ENCODE peak calls at places on chromosomes 11 and 22, in seven cellular contexts. H, V, X, A, G, Z and O are unnamed samples.

GRCh38 chr11:35912883-35913614 is 30.8 kb upstream of the LDLRAD3 start:
- DNase-seq in A (no peak), H (no peak), V (no peak), X (no peak), Z (no peak), G (no peak), O (no peak)

GRCh38 chr22:42805016-42805997 is 51.8 kb downstream of the ARFGAP3 start:
- DNase-seq in V (no peak), X (no peak), G (peak), Z (no peak), A (no peak), H (no peak), O (no peak)

GRCh38 chr11:120929664-120930154 is 94.2 kb upstream of the TBCEL start:
- DNase-seq in G (peak), A (peak), H (peak), Z (no peak), X (no peak), V (no peak), O (no peak)

GRCh38 chr11:75203138-75203537 is 37.4 kb upstream of the TPBGL start:
- DNase-seq in H (no peak), V (no peak), A (no peak), G (no peak), Z (no peak), X (no peak), O (no peak)

GRCh38 chr11:14972581-14973490 is 685 bp upstream of the CALCA start:
- DNase-seq in A (no peak), V (no peak), X (no peak), H (no peak), G (no peak), Z (no peak), O (no peak)

GRCh38 chr22:32644252-32645100 is 157.0 kb upstream of the TIMP3 start:
- DNase-seq in Z (no peak), V (no peak), G (no peak), X (no peak), A (peak), H (peak), O (no peak)

GRCh38 chr22:29109853-29110252 is 37.0 kb downstream of the KREMEN1 start:
- DNase-seq in Z (no peak), G (no peak), H (peak), A (no peak), X (no peak), V (no peak), O (peak)

GRCh38 chr11:134532921-134533421 is 120.9 kb upstream of the B3GAT1 start:
- DNase-seq in Z (no peak), X (no peak), G (no peak), A (peak), V (no peak), H (no peak), O (no peak)

GRCh38 chr11:94132152-94132558 is 3.5 kb downstream of the PANX1 start:
- DNase-seq in G (no peak), X (no peak), Z (no peak), A (no peak), V (peak), H (peak), O (peak)

GRCh38 chr11:46120711-46121327 is 435 bp downstream of the PHF21A start:
- DNase-seq in A (peak), Z (peak), G (peak), V (peak), H (peak), X (no peak), O (no peak)

GRCh38 chr11:6249822-6250555 is 9.6 kb upstream of the CCKBR start:
- DNase-seq in A (no peak), V (peak), Z (no peak), X (no peak), H (peak), G (no peak), O (no peak)

GRCh38 chr22:41245917-41246499 is 5.3 kb upstream of the CHADL start:
- DNase-seq in Z (no peak), A (no peak), X (no peak), H (no peak), V (no peak), G (no peak), O (no peak)

GRCh38 chr22:50272103-50272782 is 2.1 kb upstream of the MAPK11 start:
- DNase-seq in Z (no peak), G (no peak), X (no peak), H (no peak), V (no peak), A (no peak), O (no peak)

GRCh38 chr11:63858628-63859550 is 20.0 kb downstream of the MARK2 start:
- DNase-seq in Z (no peak), A (no peak), G (no peak), X (no peak), H (peak), V (peak), O (no peak)

GRCh38 chr11:111059726-111060125 is 185.8 kb upstream of the POU2AF2 start:
- DNase-seq in H (peak), G (no peak), A (no peak), X (no peak), V (no peak), Z (no peak), O (no peak)

GRCh38 chr11:107840120-107840479 is 18.5 kb downstream of the SLC35F2 start:
- DNase-seq in G (no peak), Z (no peak), H (no peak), A (no peak), X (no peak), V (no peak), O (no peak)

GRCh38 chr22:39214383-39215069 is 30.3 kb downstream of the PDGFB start:
- DNase-seq in H (peak), V (no peak), Z (no peak), G (no peak), X (no peak), A (peak), O (no peak)

GRCh38 chr11:72856551-72857342 is 42.5 kb downstream of the ATG16L2 start:
- DNase-seq in H (no peak), G (no peak), Z (no peak), V (no peak), X (no peak), A (no peak), O (peak)

GRCh38 chr11:35355102-35355749 is 64.1 kb downstream of the SLC1A2 start:
- DNase-seq in G (no peak), V (no peak), X (no peak), Z (no peak), H (no peak), A (no peak), O (no peak)

GRCh38 chr22:42001127-42001526 is 2.5 kb downstream of the WBP2NL start:
- DNase-seq in G (no peak), Z (no peak), V (no peak), X (no peak), H (peak), A (no peak), O (no peak)

GRCh38 chr22:22098457-22099193 is 116.0 kb upstream of the TOP3B start:
- DNase-seq in X (no peak), Z (no peak), H (no peak), G (no peak), A (no peak), V (no peak), O (no peak)

GRCh38 chr11:71137376-71137775 is 115.0 kb downstream of the SHANK2 start:
- DNase-seq in Z (no peak), G (no peak), V (no peak), X (no peak), A (no peak), H (no peak), O (no peak)

GRCh38 chr11:57303990-57304579 is 20.7 kb downstream of the TNKS1BP1 start:
- DNase-seq in V (no peak), A (no peak), G (no peak), X (no peak), H (no peak), Z (no peak), O (no peak)

GRCh38 chr11:65879622-65880021 is at the start of gene CTSW:
- DNase-seq in H (no peak), V (no peak), A (peak), Z (no peak), X (no peak), G (no peak), O (no peak)

GRCh38 chr11:8102296-8102915 is 21.4 kb downstream of the TUB start:
- DNase-seq in X (no peak), A (no peak), G (no peak), Z (no peak), V (no peak), H (no peak), O (no peak)

GRCh38 chr11:69000831-69001245 is 12.2 kb downstream of the MRGPRF start:
- DNase-seq in Z (no peak), V (no peak), X (no peak), A (no peak), H (peak), G (no peak), O (peak)

GRCh38 chr11:112453601-112454577 is 193.2 kb upstream of the PLET1 start:
- DNase-seq in H (peak), X (no peak), V (no peak), A (peak), Z (no peak), G (no peak), O (peak)

GRCh38 chr22:24433868-24434471 is 6.6 kb downstream of the ADORA2A start:
- DNase-seq in G (no peak), V (no peak), Z (no peak), A (no peak), H (peak), X (no peak), O (no peak)

GRCh38 chr11:2539761-2540520 is 95.1 kb downstream of the KCNQ1 start:
- DNase-seq in V (no peak), A (peak), X (peak), Z (no peak), G (no peak), H (no peak), O (no peak)

GRCh38 chr11:105181100-105181499 is 41.5 kb upstream of the CARD18 start:
- DNase-seq in H (peak), V (peak), G (no peak), X (no peak), Z (no peak), A (no peak), O (peak)

GRCh38 chr11:122524532-122524882 is 131.0 kb upstream of the UBASH3B start:
- DNase-seq in H (no peak), V (no peak), X (no peak), A (no peak), Z (no peak), G (no peak), O (no peak)

GRCh38 chr22:23225724-23226496 is 45.6 kb downstream of the BCR start:
- DNase-seq in V (no peak), A (peak), X (no peak), Z (no peak), G (peak), H (peak), O (no peak)

GRCh38 chr22:44698531-44699421 is 3.2 kb upstream of the PRR5 start:
- DNase-seq in V (peak), A (no peak), X (no peak), Z (no peak), H (peak), G (no peak), O (no peak)

GRCh38 chr11:7691759-7692334 is 14.4 kb downstream of the OVCH2 start:
- DNase-seq in G (no peak), H (peak), V (no peak), Z (no peak), X (no peak), A (no peak), O (no peak)

GRCh38 chr11:76051937-76052336 is 154.4 kb downstream of the WNT11 start:
- DNase-seq in H (no peak), X (no peak), V (no peak), A (no peak), Z (no peak), G (no peak), O (no peak)

GRCh38 chr11:16813141-16813540 is 74.7 kb downstream of the C11orf58 start:
- DNase-seq in G (no peak), A (no peak), Z (no peak), H (no peak), X (no peak), V (no peak), O (no peak)

GRCh38 chr22:22979954-22980353 is 90.4 kb upstream of the GNAZ start:
- DNase-seq in V (no peak), H (no peak), A (no peak), X (no peak), Z (no peak), G (no peak), O (no peak)